ENCODE peak calls at places on chromosome 19, in five cellular contexts. One of them, this sample, is unnamed.

GRCh38 chr19:16002985-16003384 is 54.2 kb downstream of the OR10H4 start:
- DNase-seq in AG10803: no peak
- DNase-seq in cardiac fibroblast: no peak
- DNase-seq in heart right ventricle: no peak
- DNase-seq in pancreas: no peak
- DNase-seq in this sample: no peak

GRCh38 chr19:14112809-14113385 is 4.7 kb downstream of the PRKACA start:
- DNase-seq in cardiac fibroblast: peak
- DNase-seq in pancreas: no peak
- DNase-seq in heart right ventricle: peak
- DNase-seq in AG10803: no peak
- DNase-seq in this sample: no peak

GRCh38 chr19:6239401-6239844 is 40.4 kb downstream of the MLLT1 start:
- DNase-seq in pancreas: no peak
- DNase-seq in heart right ventricle: no peak
- DNase-seq in cardiac fibroblast: peak
- DNase-seq in AG10803: peak
- DNase-seq in this sample: no peak

GRCh38 chr19:18023596-18024212 is 15.7 kb downstream of the ARRDC2 start:
- DNase-seq in heart right ventricle: peak
- DNase-seq in pancreas: no peak
- DNase-seq in cardiac fibroblast: peak
- DNase-seq in AG10803: peak
- DNase-seq in this sample: peak

GRCh38 chr19:28694812-28695211 is 518.1 kb downstream of the UQCRFS1 start:
- DNase-seq in heart right ventricle: no peak
- DNase-seq in AG10803: no peak
- DNase-seq in pancreas: no peak
- DNase-seq in cardiac fibroblast: no peak
- DNase-seq in this sample: no peak

GRCh38 chr19:17687857-17688784 is at the start of gene UNC13A:
- DNase-seq in AG10803: no peak
- DNase-seq in pancreas: peak
- DNase-seq in heart right ventricle: peak
- DNase-seq in cardiac fibroblast: peak
- DNase-seq in this sample: peak

GRCh38 chr19:1111641-1112253 is 8.0 kb downstream of the GPX4 start:
- DNase-seq in cardiac fibroblast: no peak
- DNase-seq in pancreas: no peak
- DNase-seq in AG10803: no peak
- DNase-seq in heart right ventricle: no peak
- DNase-seq in this sample: no peak

GRCh38 chr19:3750211-3750610 is 11.3 kb downstream of the APBA3 start:
- DNase-seq in pancreas: no peak
- DNase-seq in cardiac fibroblast: no peak
- DNase-seq in heart right ventricle: no peak
- DNase-seq in AG10803: no peak
- DNase-seq in this sample: no peak

GRCh38 chr19:19423322-19423721 is 17.8 kb downstream of the GATAD2A start:
- DNase-seq in heart right ventricle: no peak
- DNase-seq in cardiac fibroblast: no peak
- DNase-seq in pancreas: no peak
- DNase-seq in AG10803: no peak
- DNase-seq in this sample: no peak

GRCh38 chr19:33064117-33064777 is 441 bp downstream of the RHPN2 start:
- DNase-seq in heart right ventricle: no peak
- DNase-seq in pancreas: peak
- DNase-seq in cardiac fibroblast: no peak
- DNase-seq in AG10803: no peak
- DNase-seq in this sample: no peak

GRCh38 chr19:18416778-18417249 is 2.4 kb upstream of the SSBP4 start:
- DNase-seq in cardiac fibroblast: peak
- DNase-seq in pancreas: peak
- DNase-seq in AG10803: peak
- DNase-seq in heart right ventricle: peak
- DNase-seq in this sample: peak

GRCh38 chr19:53532362-53532761 is 5.6 kb upstream of the ZNF331 start:
- DNase-seq in pancreas: no peak
- DNase-seq in cardiac fibroblast: no peak
- DNase-seq in AG10803: no peak
- DNase-seq in heart right ventricle: no peak
- DNase-seq in this sample: no peak

GRCh38 chr19:17751103-17751911 is at the start of gene FCHO1:
- DNase-seq in heart right ventricle: peak
- DNase-seq in pancreas: no peak
- DNase-seq in cardiac fibroblast: no peak
- DNase-seq in AG10803: no peak
- DNase-seq in this sample: no peak

GRCh38 chr19:3710265-3710812 is 2.2 kb downstream of the TJP3 start:
- DNase-seq in pancreas: peak
- DNase-seq in AG10803: peak
- DNase-seq in heart right ventricle: peak
- DNase-seq in cardiac fibroblast: peak
- DNase-seq in this sample: peak

GRCh38 chr19:32392946-32393345 is 12.6 kb upstream of the DPY19L3 start:
- DNase-seq in AG10803: no peak
- DNase-seq in pancreas: no peak
- DNase-seq in heart right ventricle: no peak
- DNase-seq in cardiac fibroblast: no peak
- DNase-seq in this sample: no peak

GRCh38 chr19:41409288-41409687 is 11.7 kb downstream of the BCKDHA start:
- DNase-seq in cardiac fibroblast: peak
- DNase-seq in AG10803: peak
- DNase-seq in pancreas: peak
- DNase-seq in heart right ventricle: peak
- DNase-seq in this sample: peak

GRCh38 chr19:3670796-3671679 is 29.2 kb downstream of the PIP5K1C start:
- DNase-seq in heart right ventricle: peak
- DNase-seq in cardiac fibroblast: peak
- DNase-seq in pancreas: no peak
- DNase-seq in AG10803: peak
- DNase-seq in this sample: peak

GRCh38 chr19:41588497-41589209 is 12.7 kb downstream of the CEACAM21 start:
- DNase-seq in cardiac fibroblast: peak
- DNase-seq in heart right ventricle: peak
- DNase-seq in AG10803: peak
- DNase-seq in pancreas: no peak
- DNase-seq in this sample: peak

GRCh38 chr19:17294051-17294891 is 9.0 kb downstream of the ABHD8 start:
- DNase-seq in pancreas: no peak
- DNase-seq in AG10803: no peak
- DNase-seq in heart right ventricle: no peak
- DNase-seq in cardiac fibroblast: no peak
- DNase-seq in this sample: no peak

GRCh38 chr19:57067440-57067839 is 52.3 kb upstream of the USP29 start:
- DNase-seq in pancreas: no peak
- DNase-seq in cardiac fibroblast: no peak
- DNase-seq in AG10803: no peak
- DNase-seq in heart right ventricle: no peak
- DNase-seq in this sample: no peak

GRCh38 chr19:57068326-57068725 is 51.5 kb upstream of the USP29 start:
- DNase-seq in pancreas: no peak
- DNase-seq in heart right ventricle: no peak
- DNase-seq in AG10803: no peak
- DNase-seq in cardiac fibroblast: no peak
- DNase-seq in this sample: no peak

GRCh38 chr19:57071414-57071813 is 48.4 kb upstream of the USP29 start:
- DNase-seq in cardiac fibroblast: no peak
- DNase-seq in heart right ventricle: no peak
- DNase-seq in AG10803: no peak
- DNase-seq in pancreas: no peak
- DNase-seq in this sample: no peak

GRCh38 chr19:57068921-57069697 is 50.7 kb upstream of the USP29 start:
- DNase-seq in pancreas: no peak
- DNase-seq in heart right ventricle: no peak
- DNase-seq in AG10803: no peak
- DNase-seq in cardiac fibroblast: no peak
- DNase-seq in this sample: no peak
- TF ChIP-seq CTCF in pancreas: no peak
- TF ChIP-seq CTCF in heart right ventricle: no peak
- TF ChIP-seq CTCF in AG10803: no peak
- TF ChIP-seq CTCF in cardiac fibroblast: no peak
- TF ChIP-seq CTCF in this sample: no peak

GRCh38 chr19:2170219-2170618 is 6.5 kb downstream of the DOT1L start:
- DNase-seq in cardiac fibroblast: no peak
- DNase-seq in heart right ventricle: no peak
- DNase-seq in AG10803: no peak
- DNase-seq in pancreas: no peak
- DNase-seq in this sample: no peak
- H3K4me3 ChIP-seq in cardiac fibroblast: no peak
- H3K4me3 ChIP-seq in heart right ventricle: no peak
- H3K4me3 ChIP-seq in AG10803: no peak
- H3K4me3 ChIP-seq in pancreas: no peak
- H3K4me3 ChIP-seq in this sample: no peak

GRCh38 chr19:55339225-55340143 is at the start of gene KMT5C:
- DNase-seq in AG10803: peak
- DNase-seq in pancreas: peak
- DNase-seq in heart right ventricle: peak
- DNase-seq in cardiac fibroblast: peak
- DNase-seq in this sample: peak
- TF ChIP-seq CTCF in AG10803: peak
- TF ChIP-seq CTCF in pancreas: peak
- TF ChIP-seq CTCF in heart right ventricle: peak
- TF ChIP-seq CTCF in cardiac fibroblast: peak
- TF ChIP-seq CTCF in this sample: peak

GRCh38 chr19:55146078-55146647 is 2.8 kb downstream of the TNNT1 start:
- DNase-seq in cardiac fibroblast: no peak
- DNase-seq in heart right ventricle: no peak
- DNase-seq in AG10803: no peak
- DNase-seq in pancreas: no peak
- DNase-seq in this sample: no peak

GRCh38 chr19:55152017-55152416 is 3.0 kb upstream of the TNNT1 start:
- DNase-seq in cardiac fibroblast: no peak
- DNase-seq in pancreas: no peak
- DNase-seq in AG10803: no peak
- DNase-seq in heart right ventricle: no peak
- DNase-seq in this sample: no peak

GRCh38 chr19:55147408-55148251 is 1.4 kb downstream of the TNNT1 start:
- DNase-seq in pancreas: no peak
- DNase-seq in AG10803: no peak
- DNase-seq in cardiac fibroblast: no peak
- DNase-seq in heart right ventricle: no peak
- DNase-seq in this sample: no peak

GRCh38 chr19:55146648-55147218 is 2.3 kb downstream of the TNNT1 start:
- DNase-seq in AG10803: no peak
- DNase-seq in cardiac fibroblast: no peak
- DNase-seq in pancreas: no peak
- DNase-seq in heart right ventricle: no peak
- DNase-seq in this sample: no peak

DNA sequence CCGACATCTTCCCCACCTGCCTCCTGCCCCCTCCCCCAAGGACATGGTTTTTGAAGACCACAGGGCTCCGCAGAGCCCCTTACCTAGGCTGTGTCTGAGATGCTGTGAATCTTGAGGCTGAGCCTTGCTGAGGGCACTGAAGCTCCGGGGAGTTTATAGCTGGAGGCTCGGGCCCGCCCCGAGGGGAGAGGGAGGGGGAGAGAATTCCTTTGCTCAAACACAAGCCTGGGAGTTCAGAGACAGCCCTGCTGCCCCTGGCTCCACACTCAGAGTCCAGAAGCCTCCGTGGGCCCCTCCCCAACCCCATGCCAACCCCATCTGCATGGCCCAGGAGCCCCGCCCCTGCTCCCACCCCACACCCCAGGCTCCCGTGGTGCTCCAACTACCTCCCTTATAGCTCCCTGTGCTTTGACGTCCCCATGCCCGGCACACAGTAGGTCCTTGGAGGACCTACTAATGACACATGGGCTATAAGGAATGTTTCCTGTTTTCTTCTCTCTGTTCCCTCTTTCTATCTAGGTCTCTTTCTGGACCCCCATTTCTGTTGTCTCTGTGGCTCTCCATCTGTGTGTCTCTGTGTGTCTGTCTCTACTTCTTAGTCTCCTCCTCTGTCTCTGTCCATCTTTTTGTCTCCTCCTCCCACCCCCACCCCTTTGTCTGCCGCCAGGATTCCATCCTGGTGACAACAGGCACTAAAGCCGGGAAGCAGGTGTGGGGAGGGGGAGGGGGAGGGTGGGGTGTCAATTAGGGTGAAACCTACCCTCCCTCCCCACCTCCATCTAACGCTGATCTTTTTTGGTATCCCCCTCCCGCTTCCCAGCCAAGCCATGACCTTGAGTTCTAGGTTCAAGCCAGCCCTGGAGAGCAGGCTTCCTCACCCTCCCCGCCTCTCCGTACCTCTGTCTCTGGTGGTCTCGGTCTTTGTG is at the start of gene TNNT1:
- DNase-seq in cardiac fibroblast: no peak
- DNase-seq in heart right ventricle: no peak
- DNase-seq in pancreas: no peak
- DNase-seq in AG10803: no peak
- DNase-seq in this sample: no peak
- H3K4me3 ChIP-seq in cardiac fibroblast: no peak
- H3K4me3 ChIP-seq in heart right ventricle: no peak
- H3K4me3 ChIP-seq in pancreas: no peak
- H3K4me3 ChIP-seq in AG10803: no peak
- H3K4me3 ChIP-seq in this sample: no peak

GRCh38 chr19:46404884-46405658 is 8.3 kb downstream of the CCDC8 start:
- DNase-seq in heart right ventricle: no peak
- DNase-seq in pancreas: peak
- DNase-seq in cardiac fibroblast: peak
- DNase-seq in AG10803: no peak
- DNase-seq in this sample: no peak

GRCh38 chr19:46407891-46408426 is 5.4 kb downstream of the CCDC8 start:
- DNase-seq in pancreas: no peak
- DNase-seq in AG10803: no peak
- DNase-seq in cardiac fibroblast: no peak
- DNase-seq in heart right ventricle: no peak
- DNase-seq in this sample: no peak

GRCh38 chr19:46408611-46409039 is 4.7 kb downstream of the CCDC8 start:
- DNase-seq in AG10803: peak
- DNase-seq in pancreas: peak
- DNase-seq in cardiac fibroblast: peak
- DNase-seq in heart right ventricle: peak
- DNase-seq in this sample: peak

GRCh38 chr19:46402725-46403124 is 10.6 kb downstream of the CCDC8 start:
- DNase-seq in pancreas: no peak
- DNase-seq in cardiac fibroblast: no peak
- DNase-seq in heart right ventricle: no peak
- DNase-seq in AG10803: no peak
- DNase-seq in this sample: no peak

GRCh38 chr19:46404039-46404883 is 9.1 kb downstream of the CCDC8 start:
- DNase-seq in heart right ventricle: peak
- DNase-seq in AG10803: peak
- DNase-seq in cardiac fibroblast: peak
- DNase-seq in pancreas: peak
- DNase-seq in this sample: peak
- TF ChIP-seq CTCF in heart right ventricle: peak
- TF ChIP-seq CTCF in AG10803: peak
- TF ChIP-seq CTCF in cardiac fibroblast: no peak
- TF ChIP-seq CTCF in pancreas: peak
- TF ChIP-seq CTCF in this sample: peak

GRCh38 chr19:35126624-35126959 is 8.3 kb downstream of the LGI4 start:
- DNase-seq in pancreas: no peak
- DNase-seq in cardiac fibroblast: peak
- DNase-seq in heart right ventricle: no peak
- DNase-seq in AG10803: no peak
- DNase-seq in this sample: no peak
- H3K4me3 ChIP-seq in pancreas: no peak
- H3K4me3 ChIP-seq in cardiac fibroblast: no peak
- H3K4me3 ChIP-seq in heart right ventricle: no peak
- H3K4me3 ChIP-seq in AG10803: no peak
- H3K4me3 ChIP-seq in this sample: no peak